ENCODE peak calls at places on chromosome 2, in five cellular contexts. E is fibroblast of lung, D is PC-3, H is transverse colon, G is brain microvascular endothelial cell. C is an unnamed sample. For H3K27me3, the result is how much of the 10 kb centered on the place peaks cover.

GRCh38 chr2:49045083-49045482 is 109.2 kb downstream of the FSHR start:
- DNase-seq in G (no peak), D (no peak), H (no peak), E (no peak), C (no peak)

GRCh38 chr2:127968610-127969339 is 59.1 kb downstream of the SAP130 start:
- DNase-seq in E (no peak), G (no peak), D (no peak), H (no peak), C (no peak)

GRCh38 chr2:177467646-177468045 is 75.1 kb downstream of the AGPS start:
- DNase-seq in D (peak), H (no peak), E (peak), G (no peak), C (peak)

GRCh38 chr2:186460465-186460864 is 25.6 kb upstream of the ZC3H15 start:
- DNase-seq in H (no peak), G (no peak), D (peak), E (peak), C (peak)

GRCh38 chr2:126571403-126571802 is 84.6 kb upstream of the GYPC start:
- DNase-seq in D (no peak), G (no peak), H (no peak), E (no peak), C (no peak)

GRCh38 chr2:54524236-54524991 is 68.3 kb downstream of the SPTBN1 start:
- DNase-seq in D (peak), H (no peak), E (peak), G (peak), C (peak)

GRCh38 chr2:183224933-183225332 is 100.7 kb downstream of the NUP35 start:
- DNase-seq in G (no peak), E (peak), D (no peak), H (no peak), C (peak)

GRCh38 chr2:223641062-223641461 is 38.9 kb upstream of the SCG2 start:
- DNase-seq in D (peak), E (peak), G (no peak), H (no peak), C (no peak)

GRCh38 chr2:113981404-113982134 is 91.7 kb downstream of the ACTR3 start:
- DNase-seq in E (no peak), D (no peak), H (no peak), G (no peak), C (peak)

GRCh38 chr2:118190365-118190916 is 102.2 kb downstream of the INSIG2 start:
- DNase-seq in D (peak), G (no peak), E (no peak), H (no peak), C (no peak)

GRCh38 chr2:106280224-106280623 is 86.1 kb upstream of the UXS1 start:
- DNase-seq in E (no peak), G (no peak), D (no peak), H (no peak), C (no peak)

GRCh38 chr2:54040250-54040649 is 69.5 kb upstream of the PSME4 start:
- DNase-seq in H (no peak), E (no peak), D (no peak), G (no peak), C (no peak)

GRCh38 chr2:156897548-156897947 is 360.0 kb upstream of the GALNT5 start:
- DNase-seq in H (no peak), D (no peak), G (no peak), E (no peak), C (no peak)

GRCh38 chr2:100767810-100768806 is 51.8 kb upstream of the NPAS2 start:
- DNase-seq in H (no peak), G (no peak), E (no peak), D (peak), C (no peak)

GRCh38 chr2:15729709-15730544 is 138.3 kb downstream of the DDX1 start:
- DNase-seq in E (no peak), D (no peak), H (no peak), G (no peak), C (peak)

GRCh38 chr2:27569398-27569797 is 13.4 kb upstream of the ZNF512 start:
- DNase-seq in H (no peak), G (no peak), D (no peak), E (peak), C (peak)
- H3K27me3 ChIP-seq in H (half or more), G (under half), D (under half), E (under half), C (under half)

DNA sequence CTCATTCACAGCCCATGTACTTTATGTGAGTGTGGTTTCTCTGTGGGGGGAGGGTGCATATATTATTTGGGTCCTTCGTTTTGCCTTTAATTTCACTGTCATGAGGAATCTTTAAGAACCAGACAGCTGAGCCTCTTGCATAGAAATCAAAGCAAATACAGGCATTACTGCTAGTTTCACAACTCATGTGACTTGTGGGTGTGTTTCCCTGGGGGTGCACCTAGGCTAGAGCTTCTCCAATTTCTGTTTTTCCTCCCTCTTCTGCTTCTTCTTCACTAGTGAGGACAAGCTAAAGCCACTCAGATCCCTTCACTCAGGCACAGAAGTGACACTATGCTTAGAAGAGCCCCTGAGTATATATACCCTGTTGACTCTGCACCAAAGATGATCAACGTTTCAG is 131.4 kb downstream of the ACOXL start:
- DNase-seq in E (no peak), G (no peak), D (no peak), H (no peak), C (no peak)
- H3K27me3 ChIP-seq in E (under half), G (under half), D (under half), H (under half), C (under half)

DNA sequence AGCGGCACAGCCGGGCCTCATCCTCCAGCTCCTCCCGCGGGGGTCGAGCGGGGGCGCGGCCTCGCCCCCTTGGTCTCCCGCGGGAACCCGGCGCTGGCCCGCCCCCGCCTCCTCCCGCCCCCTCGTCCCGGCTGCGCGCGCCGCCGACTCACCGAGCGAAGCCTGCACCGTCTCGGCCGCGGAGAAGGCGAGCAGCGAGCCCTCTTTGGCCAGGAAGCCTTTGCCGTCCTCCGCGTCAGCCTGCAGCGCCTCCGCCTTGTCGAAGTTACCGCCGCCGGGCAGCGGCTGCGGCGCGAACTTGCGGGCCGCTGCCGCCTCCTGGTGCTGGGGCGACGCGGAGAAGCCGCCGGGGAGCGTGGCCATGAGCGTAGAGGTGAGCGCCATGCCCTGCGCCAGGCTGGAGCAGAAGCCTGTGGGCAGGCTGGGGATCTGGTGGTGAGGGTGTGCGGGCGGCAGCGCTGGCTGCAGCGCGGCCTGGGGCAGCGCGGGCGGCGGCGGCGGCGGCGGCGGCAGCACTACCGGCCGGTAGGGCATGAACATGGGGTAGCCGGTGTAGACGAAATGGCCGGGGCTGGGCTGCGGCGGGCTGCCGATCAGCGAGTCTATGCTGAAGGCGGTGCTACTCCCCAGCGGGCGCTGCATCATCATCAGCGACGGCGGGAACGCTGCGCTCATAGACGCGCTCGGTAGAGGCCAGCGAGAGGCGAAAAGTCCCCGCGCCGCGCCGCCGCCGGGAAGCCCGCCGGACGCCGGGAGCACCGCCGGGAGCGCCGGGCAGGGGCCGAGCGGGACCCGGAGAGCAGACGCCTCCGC is 683 bp downstream of the GBX2 start:
- DNase-seq in D (peak), E (peak), H (no peak), G (no peak), C (peak)
- H3K27me3 ChIP-seq in D (under half), E (half or more), H (half or more), G (under half), C (half or more)

GRCh38 chr2:120382541-120383144 is 36.7 kb downstream of the INHBB start:
- DNase-seq in D (no peak), H (no peak), E (no peak), G (no peak), C (no peak)

GRCh38 chr2:120381661-120382060 is 35.7 kb downstream of the INHBB start:
- DNase-seq in G (no peak), H (no peak), D (no peak), E (no peak), C (no peak)

GRCh38 chr2:120384486-120385354 is 38.8 kb downstream of the INHBB start:
- DNase-seq in D (no peak), G (no peak), H (no peak), E (no peak), C (no peak)

GRCh38 chr2:120383631-120384477 is 37.9 kb downstream of the INHBB start:
- DNase-seq in E (no peak), D (no peak), G (no peak), H (no peak), C (no peak)

DNA sequence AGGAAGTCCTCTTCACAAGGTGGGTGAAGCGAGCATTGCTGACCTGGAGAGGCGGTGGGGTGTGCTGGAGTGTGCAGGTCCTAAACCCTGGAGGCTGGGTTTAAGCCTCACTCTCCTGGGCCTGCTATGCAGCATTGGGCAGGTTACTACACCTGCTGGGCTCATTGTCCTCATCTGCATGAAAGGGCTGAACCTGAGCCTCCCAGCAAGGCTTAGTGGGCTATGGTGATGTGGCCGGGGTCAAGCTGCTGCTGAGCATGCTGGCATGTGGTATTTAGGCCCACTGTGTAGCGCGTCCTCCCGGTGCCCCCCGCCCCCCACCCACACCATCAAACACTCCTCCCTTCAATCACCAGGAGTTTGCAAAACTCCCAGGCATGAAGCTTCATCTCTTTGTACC is 37.3 kb downstream of the INHBB start:
- DNase-seq in H (no peak), D (no peak), G (no peak), E (no peak), C (no peak)
- H3K27me3 ChIP-seq in H (under half), D (under half), G (under half), E (under half), C (under half)

GRCh38 chr2:28377201-28377816 is 15.3 kb upstream of the FOSL2 start:
- DNase-seq in E (no peak), G (no peak), H (peak), D (no peak), C (no peak)

GRCh38 chr2:28381225-28382180 is 11.2 kb upstream of the FOSL2 start:
- DNase-seq in G (no peak), E (no peak), D (no peak), H (peak), C (no peak)

GRCh38 chr2:28377984-28378678 is 14.5 kb upstream of the FOSL2 start:
- DNase-seq in E (no peak), H (peak), G (no peak), D (peak), C (no peak)

GRCh38 chr2:28380185-28380584 is 12.5 kb upstream of the FOSL2 start:
- DNase-seq in H (no peak), G (no peak), E (no peak), D (no peak), C (no peak)

GRCh38 chr2:28378679-28379392 is 13.8 kb upstream of the FOSL2 start:
- DNase-seq in E (no peak), G (no peak), D (no peak), H (no peak), C (no peak)
- H3K27me3 ChIP-seq in E (under half), G (under half), D (under half), H (under half), C (under half)